ENCODE peak calls at places on chromosome X, in four cellular contexts. I, R, T and N are unnamed samples.

GRCh38 chrX:49172280-49172780 is 632 bp downstream of the PLP2 start:
- DNase-seq in I (peak), R (no peak), T (peak), N (peak)

GRCh38 chrX:24117288-24117687 is 32.2 kb upstream of the ZFX start:
- DNase-seq in I (peak), R (no peak), T (peak), N (peak)

GRCh38 chrX:16931371-16931770 is 15.1 kb upstream of the REPS2 start:
- DNase-seq in I (no peak), R (no peak), T (no peak), N (no peak)

GRCh38 chrX:25049971-25050370 is 34.2 kb upstream of the ARX start:
- DNase-seq in I (no peak), R (no peak), T (no peak), N (no peak)

GRCh38 chrX:129785160-129785947 is 5.6 kb downstream of the SASH3 start:
- DNase-seq in I (no peak), R (no peak), T (no peak), N (no peak)

GRCh38 chrX:11273544-11273943 is 19.7 kb upstream of the AMELX start:
- DNase-seq in I (peak), R (no peak), T (peak), N (no peak)

GRCh38 chrX:103774070-103774642 is 2.5 kb upstream of the PLP1 start:
- DNase-seq in I (peak), R (no peak), T (peak), N (peak)

GRCh38 chrX:107549504-107549903 is 78.8 kb upstream of the PRPS1 start:
- DNase-seq in I (no peak), R (no peak), T (no peak), N (no peak)

GRCh38 chrX:70664726-70665125 is 220.1 kb downstream of the DLG3 start:
- DNase-seq in I (peak), R (peak), T (peak), N (peak)

GRCh38 chrX:23660766-23661132 is 6.5 kb upstream of the PRDX4 start:
- DNase-seq in I (no peak), R (no peak), T (no peak), N (no peak)

GRCh38 chrX:15146515-15146914 is 123.4 kb downstream of the ASB9 start:
- DNase-seq in I (peak), R (no peak), T (peak), N (peak)

GRCh38 chrX:17744896-17745523 is 7.7 kb downstream of the SCML1 start:
- DNase-seq in I (peak), R (no peak), T (no peak), N (peak)

GRCh38 chrX:75887833-75888232 is 102.8 kb upstream of the MAGEE2 start:
- DNase-seq in I (no peak), R (no peak), T (no peak), N (no peak)

GRCh38 chrX:153934473-153935325 is at the start of gene NAA10:
- DNase-seq in I (peak), R (peak), T (peak), N (peak)

GRCh38 chrX:126064901-126065541 is 101.1 kb downstream of the DCAF12L2 start:
- DNase-seq in I (no peak), R (no peak), T (no peak), N (no peak)

GRCh38 chrX:123736333-123736921 is 3.6 kb upstream of the THOC2 start:
- DNase-seq in I (peak), R (no peak), T (peak), N (no peak)

GRCh38 chrX:154732421-154733071 is 18.3 kb downstream of the GAB3 start:
- DNase-seq in I (no peak), R (no peak), T (no peak), N (no peak)

GRCh38 chrX:74450803-74451449 is 29.6 kb downstream of the SLC16A2 start:
- DNase-seq in I (peak), R (no peak), T (peak), N (peak)

GRCh38 chrX:3145716-3146115 is 104.4 kb downstream of the ARSF start:
- DNase-seq in I (no peak), R (no peak), T (no peak), N (no peak)

GRCh38 chrX:130120746-130121504 is 10.6 kb upstream of the ELF4 start:
- DNase-seq in I (peak), R (peak), T (peak), N (peak)

GRCh38 chrX:119686087-119686639 is 6.8 kb downstream of the SEPTIN6 start:
- DNase-seq in I (peak), R (no peak), T (peak), N (peak)

GRCh38 chrX:31153475-31154047 is 81.7 kb upstream of the FTHL17 start:
- DNase-seq in I (no peak), R (no peak), T (no peak), N (no peak)

GRCh38 chrX:15242899-15243555 is 26.9 kb downstream of the ASB9 start:
- DNase-seq in I (peak), R (peak), T (peak), N (peak)

GRCh38 chrX:17944833-17945497 is 83.9 kb upstream of the RAI2 start:
- DNase-seq in I (peak), R (no peak), T (peak), N (peak)

GRCh38 chrX:101415180-101416130 is 7.4 kb downstream of the HNRNPH2 start:
- DNase-seq in I (peak), R (peak), T (peak), N (peak)

GRCh38 chrX:40009890-40010289 is 87.9 kb downstream of the BCOR start:
- DNase-seq in I (no peak), R (no peak), T (no peak), N (no peak)